ENCODE peak calls at places on chromosome 7, in four cellular contexts. One of them, this sample, is unnamed.

GRCh38 chr7:129825005-129825553 is 127.7 kb downstream of the UBE2H start:
- DNase-seq in HepG2: peak; percentile 78
- DNase-seq in GM12878: no peak
- DNase-seq in K562: peak; percentile 90
- DNase-seq in this sample: peak; percentile 95

GRCh38 chr7:74317146-74317782 is 28.1 kb downstream of the CLIP2 start:
- DNase-seq in HepG2: no peak
- DNase-seq in GM12878: no peak
- DNase-seq in K562: no peak
- DNase-seq in this sample: no peak

GRCh38 chr7:130421685-130422084 is 19.1 kb downstream of the CEP41 start:
- DNase-seq in HepG2: no peak
- DNase-seq in GM12878: no peak
- DNase-seq in K562: no peak
- DNase-seq in this sample: no peak

GRCh38 chr7:20172736-20173334 is 44.3 kb downstream of the MACC1 start:
- DNase-seq in HepG2: peak; percentile 33
- DNase-seq in GM12878: no peak
- DNase-seq in K562: peak; percentile 32
- DNase-seq in this sample: peak; percentile 60

GRCh38 chr7:92404170-92404614 is 43.1 kb upstream of the GATAD1 start:
- DNase-seq in HepG2: no peak
- DNase-seq in GM12878: no peak
- DNase-seq in K562: no peak
- DNase-seq in this sample: no peak

GRCh38 chr7:50596484-50596883 is 31.3 kb upstream of the DDC start:
- DNase-seq in HepG2: no peak
- DNase-seq in GM12878: no peak
- DNase-seq in K562: no peak
- DNase-seq in this sample: no peak

GRCh38 chr7:156380261-156380660 is 260.3 kb upstream of the RNF32 start:
- DNase-seq in HepG2: peak; percentile 22
- DNase-seq in GM12878: no peak
- DNase-seq in K562: no peak
- DNase-seq in this sample: no peak

GRCh38 chr7:111697771-111698170 is 135.5 kb upstream of the IMMP2L start:
- DNase-seq in HepG2: no peak
- DNase-seq in GM12878: no peak
- DNase-seq in K562: no peak
- DNase-seq in this sample: no peak

GRCh38 chr7:56287429-56288138 is 171.4 kb upstream of the NUPR2 start:
- DNase-seq in HepG2: no peak
- DNase-seq in GM12878: no peak
- DNase-seq in K562: no peak
- DNase-seq in this sample: no peak

GRCh38 chr7:115097175-115097671 is 175.3 kb downstream of the MDFIC start:
- DNase-seq in HepG2: peak; percentile 15
- DNase-seq in GM12878: no peak
- DNase-seq in K562: no peak
- DNase-seq in this sample: no peak

GRCh38 chr7:33762903-33763295 is 142.4 kb upstream of the BMPER start:
- DNase-seq in HepG2: no peak
- DNase-seq in GM12878: no peak
- DNase-seq in K562: no peak
- DNase-seq in this sample: no peak

GRCh38 chr7:33766396-33766795 is 138.9 kb upstream of the BMPER start:
- DNase-seq in HepG2: no peak
- DNase-seq in GM12878: no peak
- DNase-seq in K562: no peak
- DNase-seq in this sample: no peak

GRCh38 chr7:33761440-33762080 is 143.8 kb upstream of the BMPER start:
- DNase-seq in HepG2: no peak
- DNase-seq in GM12878: no peak
- DNase-seq in K562: no peak
- DNase-seq in this sample: no peak

GRCh38 chr7:33762153-33762902 is 143.0 kb upstream of the BMPER start:
- DNase-seq in HepG2: no peak
- DNase-seq in GM12878: no peak
- DNase-seq in K562: no peak
- DNase-seq in this sample: no peak

GRCh38 chr7:33764752-33765451 is 140.4 kb upstream of the BMPER start:
- DNase-seq in HepG2: peak; percentile 46
- DNase-seq in GM12878: no peak
- DNase-seq in K562: no peak
- DNase-seq in this sample: no peak
- TF ChIP-seq USF2 in HepG2: no peak
- TF ChIP-seq USF2 in GM12878: no peak
- TF ChIP-seq USF2 in K562: no peak
- TF ChIP-seq USF2 in this sample: no peak

GRCh38 chr7:1662101-1662500 is 8.0 kb upstream of the ELFN1 start:
- DNase-seq in HepG2: peak; percentile 14
- DNase-seq in GM12878: no peak
- DNase-seq in K562: no peak
- DNase-seq in this sample: peak; percentile 41
- TF ChIP-seq TAF1 in HepG2: no peak
- TF ChIP-seq TAF1 in GM12878: no peak
- TF ChIP-seq TAF1 in K562: no peak
- TF ChIP-seq TAF1 in this sample: no peak

DNA sequence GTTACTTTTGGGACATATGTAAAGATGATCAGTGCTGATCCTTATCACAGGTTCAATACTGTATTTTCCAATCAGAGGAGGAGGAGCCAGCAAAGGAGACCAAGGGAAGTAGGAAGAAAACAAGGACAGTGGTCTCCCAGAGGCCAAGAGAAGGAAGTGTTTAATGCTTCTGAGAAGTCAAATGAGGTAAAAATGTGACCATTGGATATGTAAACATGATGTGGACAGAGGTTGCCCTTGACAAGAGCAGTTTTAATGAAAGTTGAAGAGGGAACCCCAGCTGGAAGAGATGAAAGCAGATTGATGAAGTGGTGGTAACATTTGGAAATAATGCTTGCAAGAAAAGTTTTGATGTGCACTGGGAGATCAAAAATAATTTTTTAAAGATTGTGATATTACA is 18.8 kb downstream of the CROT start:
- DNase-seq in HepG2: peak; percentile 10
- DNase-seq in GM12878: no peak
- DNase-seq in K562: no peak
- DNase-seq in this sample: no peak
- TF ChIP-seq EZH2 in HepG2: no peak
- TF ChIP-seq EZH2 in GM12878: no peak
- TF ChIP-seq EZH2 in K562: no peak
- TF ChIP-seq EZH2 in this sample: no peak

DNA sequence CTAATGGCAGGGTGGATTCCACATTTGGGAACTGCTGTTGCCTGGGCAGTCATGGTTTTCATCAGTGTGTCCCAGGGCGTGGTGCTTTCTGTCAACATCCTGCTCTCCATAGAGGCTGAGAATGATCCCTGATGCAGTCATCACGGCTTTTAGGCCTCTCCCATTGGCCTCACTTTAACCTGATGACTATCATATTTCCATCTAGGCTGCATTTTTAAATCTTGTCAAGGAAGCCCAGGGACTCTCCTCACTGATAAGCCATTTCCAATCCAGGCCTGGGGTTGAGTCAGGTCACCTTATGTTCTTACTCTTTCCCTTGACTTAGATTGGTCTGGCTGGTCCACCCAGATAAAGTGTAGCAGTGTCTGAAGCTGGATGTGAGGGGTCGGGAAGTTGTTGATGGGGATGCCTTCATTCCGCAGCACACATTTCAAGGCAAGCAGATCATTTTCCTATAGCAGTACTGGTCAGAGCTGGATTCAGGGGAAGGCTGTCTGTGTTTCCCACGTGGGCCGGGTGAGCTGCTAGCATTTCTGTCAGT is 177.0 kb downstream of the AUTS2 start:
- DNase-seq in HepG2: no peak
- DNase-seq in GM12878: no peak
- DNase-seq in K562: no peak
- DNase-seq in this sample: no peak
- TF ChIP-seq USF2 in HepG2: no peak
- TF ChIP-seq USF2 in GM12878: no peak
- TF ChIP-seq USF2 in K562: no peak
- TF ChIP-seq USF2 in this sample: no peak

GRCh38 chr7:137874390-137874789 is 27.6 kb upstream of the DGKI start:
- DNase-seq in HepG2: no peak
- DNase-seq in GM12878: no peak
- DNase-seq in K562: no peak
- DNase-seq in this sample: no peak
- TF ChIP-seq TAF1 in HepG2: no peak
- TF ChIP-seq TAF1 in GM12878: no peak
- TF ChIP-seq TAF1 in K562: no peak
- TF ChIP-seq TAF1 in this sample: no peak

GRCh38 chr7:28958946-28959417 is 852 bp upstream of the TRIL start:
- DNase-seq in HepG2: no peak
- DNase-seq in GM12878: no peak
- DNase-seq in K562: no peak
- DNase-seq in this sample: no peak

GRCh38 chr7:28956608-28957063 is 1.5 kb downstream of the TRIL start:
- DNase-seq in HepG2: peak; percentile 48
- DNase-seq in GM12878: no peak
- DNase-seq in K562: no peak
- DNase-seq in this sample: peak; percentile 84

GRCh38 chr7:28958235-28958945 is at the start of gene TRIL:
- DNase-seq in HepG2: no peak
- DNase-seq in GM12878: no peak
- DNase-seq in K562: no peak
- DNase-seq in this sample: peak; percentile 78

GRCh38 chr7:28957064-28957821 is 887 bp downstream of the TRIL start:
- DNase-seq in HepG2: no peak
- DNase-seq in GM12878: no peak
- DNase-seq in K562: no peak
- DNase-seq in this sample: no peak

GRCh38 chr7:28957822-28958234 is 302 bp downstream of the TRIL start:
- DNase-seq in HepG2: no peak
- DNase-seq in GM12878: no peak
- DNase-seq in K562: no peak
- DNase-seq in this sample: no peak
- TF ChIP-seq EZH2 in HepG2: no peak
- TF ChIP-seq EZH2 in GM12878: no peak
- TF ChIP-seq EZH2 in K562: no peak
- TF ChIP-seq EZH2 in this sample: peak; percentile 32

GRCh38 chr7:128349121-128349825 is 5.6 kb upstream of the RBM28 start:
- DNase-seq in HepG2: no peak
- DNase-seq in GM12878: no peak
- DNase-seq in K562: no peak
- DNase-seq in this sample: no peak

GRCh38 chr7:128351296-128352123 is 7.8 kb upstream of the RBM28 start:
- DNase-seq in HepG2: no peak
- DNase-seq in GM12878: no peak
- DNase-seq in K562: no peak
- DNase-seq in this sample: peak; percentile 74

GRCh38 chr7:128352636-128353035 is 8.9 kb downstream of the PRRT4 start:
- DNase-seq in HepG2: no peak
- DNase-seq in GM12878: no peak
- DNase-seq in K562: peak; percentile 63
- DNase-seq in this sample: no peak

GRCh38 chr7:128352138-128352537 is 8.4 kb upstream of the RBM28 start:
- DNase-seq in HepG2: peak; percentile 11
- DNase-seq in GM12878: no peak
- DNase-seq in K562: no peak
- DNase-seq in this sample: peak; percentile 56

GRCh38 chr7:128350708-128351295 is 7.1 kb upstream of the RBM28 start:
- DNase-seq in HepG2: no peak
- DNase-seq in GM12878: no peak
- DNase-seq in K562: no peak
- DNase-seq in this sample: no peak
- TF ChIP-seq USF2 in HepG2: no peak
- TF ChIP-seq USF2 in GM12878: no peak
- TF ChIP-seq USF2 in K562: no peak
- TF ChIP-seq USF2 in this sample: no peak

This sample was measured in H1.